ENCODE peak calls at places on chromosomes 7 and 10, in six cellular contexts. P is heart right ventricle, Q is left ventricle myocardium inferior, T is neural progenitor cell, Z is suprapubic skin, R is prostate gland. W is an unnamed sample. For H3K4me1, the result is how much of the 10 kb centered on the place peaks cover.

GRCh38 chr10:100146875-100147665 is 38.8 kb downstream of the ERLIN1 start:
- DNase-seq in P (no peak), Q (no peak), T (no peak), Z (no peak), R (no peak), W (no peak)

GRCh38 chr7:116829051-116829450 is 33.3 kb upstream of the CAPZA2 start:
- DNase-seq in P (no peak), Q (no peak), T (no peak), Z (no peak), R (no peak), W (no peak)

GRCh38 chr10:55374060-55374459 is 573.0 kb upstream of the PCDH15 start:
- DNase-seq in P (peak), Q (peak), T (no peak), Z (no peak), R (no peak), W (no peak)

GRCh38 chr10:11009471-11010308 is 8.0 kb upstream of the CELF2 start:
- DNase-seq in P (no peak), Q (no peak), T (no peak), Z (no peak), R (no peak), W (no peak)

GRCh38 chr7:7702826-7703225 is 15.6 kb downstream of the RPA3 start:
- DNase-seq in P (no peak), Q (no peak), T (no peak), Z (no peak), R (no peak), W (no peak)

GRCh38 chr7:16929146-16929762 is 47.5 kb upstream of the AGR3 start:
- DNase-seq in P (no peak), Q (no peak), T (no peak), Z (no peak), R (no peak), W (no peak)

GRCh38 chr7:41114166-41114565 is 588.7 kb downstream of the INHBA start:
- DNase-seq in P (no peak), Q (no peak), T (no peak), Z (no peak), R (no peak), W (no peak)

GRCh38 chr10:2202401-2202800 is 465.1 kb upstream of the ADARB2 start:
- DNase-seq in P (no peak), Q (no peak), T (peak), Z (no peak), R (no peak), W (no peak)

GRCh38 chr10:34280599-34281374 is 534.3 kb downstream of the PARD3 start:
- DNase-seq in P (peak), Q (no peak), T (peak), Z (no peak), R (peak), W (no peak)

DNA sequence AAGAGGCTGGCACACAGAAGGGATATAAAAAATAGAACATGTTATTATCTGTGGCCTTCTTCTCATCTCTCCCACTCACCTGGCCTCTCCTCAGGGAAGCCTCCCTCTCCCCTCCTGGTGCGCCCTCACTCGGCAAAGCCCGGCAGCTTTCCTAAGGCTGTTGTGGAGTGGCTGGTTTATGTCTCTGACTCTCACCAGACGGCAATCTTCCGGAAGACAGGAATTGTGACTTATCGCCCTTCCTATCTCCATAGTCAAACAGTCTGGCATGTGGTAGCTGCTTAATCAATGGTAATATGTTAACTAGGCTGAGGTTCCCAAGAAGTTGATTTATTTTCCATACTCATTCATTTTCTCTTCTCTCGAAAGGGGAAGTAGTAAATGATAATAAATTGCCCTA is 78.7 kb downstream of the ATXN7L1 start:
- DNase-seq in P (no peak), Q (no peak), T (no peak), Z (no peak), R (no peak), W (no peak)
- H3K4me1 ChIP-seq in P (under half), Q (under half), T (under half), Z (under half), R (under half), W (under half)

GRCh38 chr7:42869131-42870020 is 42.5 kb downstream of the C7orf25 start:
- DNase-seq in P (no peak), Q (no peak), T (no peak), Z (no peak), R (peak), W (no peak)
- TF ChIP-seq CTCF in P (no peak), Q (no peak), T (no peak), Z (no peak), R (no peak), W (no peak)

DNA sequence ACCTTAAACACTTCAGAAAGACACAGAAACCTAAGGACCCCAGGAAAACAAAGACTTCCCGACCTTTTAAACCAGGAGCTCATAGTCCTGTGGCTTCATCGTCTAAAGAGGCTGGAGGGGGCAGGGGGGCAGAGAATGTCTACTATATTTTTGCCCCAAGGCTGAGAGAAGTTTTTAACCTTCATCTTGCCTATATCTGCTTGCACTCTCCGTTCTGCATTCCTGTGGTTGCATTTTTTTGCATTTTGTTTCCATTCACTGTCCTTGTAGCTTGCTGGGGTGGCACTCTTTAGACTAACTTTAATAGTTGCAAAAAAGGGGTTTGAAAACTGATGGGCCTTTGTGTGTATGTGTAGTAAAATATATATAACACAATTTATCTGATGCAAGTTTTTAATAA is 23.7 kb downstream of the PRKAR2B start:
- DNase-seq in P (no peak), Q (no peak), T (no peak), Z (no peak), R (no peak), W (no peak)
- H3K4me1 ChIP-seq in P (under half), Q (under half), T (under half), Z (under half), R (under half), W (under half)

GRCh38 chr10:119640875-119641526 is 10.2 kb upstream of the BAG3 start:
- DNase-seq in P (no peak), Q (no peak), T (no peak), Z (no peak), R (no peak), W (no peak)

GRCh38 chr10:119644994-119645393 is 6.2 kb upstream of the BAG3 start:
- DNase-seq in P (no peak), Q (no peak), T (no peak), Z (no peak), R (no peak), W (no peak)

GRCh38 chr10:119644215-119644826 is 6.9 kb upstream of the BAG3 start:
- DNase-seq in P (no peak), Q (no peak), T (peak), Z (no peak), R (no peak), W (no peak)

GRCh38 chr10:119642556-119643111 is 8.5 kb upstream of the BAG3 start:
- DNase-seq in P (no peak), Q (no peak), T (no peak), Z (no peak), R (no peak), W (no peak)

DNA sequence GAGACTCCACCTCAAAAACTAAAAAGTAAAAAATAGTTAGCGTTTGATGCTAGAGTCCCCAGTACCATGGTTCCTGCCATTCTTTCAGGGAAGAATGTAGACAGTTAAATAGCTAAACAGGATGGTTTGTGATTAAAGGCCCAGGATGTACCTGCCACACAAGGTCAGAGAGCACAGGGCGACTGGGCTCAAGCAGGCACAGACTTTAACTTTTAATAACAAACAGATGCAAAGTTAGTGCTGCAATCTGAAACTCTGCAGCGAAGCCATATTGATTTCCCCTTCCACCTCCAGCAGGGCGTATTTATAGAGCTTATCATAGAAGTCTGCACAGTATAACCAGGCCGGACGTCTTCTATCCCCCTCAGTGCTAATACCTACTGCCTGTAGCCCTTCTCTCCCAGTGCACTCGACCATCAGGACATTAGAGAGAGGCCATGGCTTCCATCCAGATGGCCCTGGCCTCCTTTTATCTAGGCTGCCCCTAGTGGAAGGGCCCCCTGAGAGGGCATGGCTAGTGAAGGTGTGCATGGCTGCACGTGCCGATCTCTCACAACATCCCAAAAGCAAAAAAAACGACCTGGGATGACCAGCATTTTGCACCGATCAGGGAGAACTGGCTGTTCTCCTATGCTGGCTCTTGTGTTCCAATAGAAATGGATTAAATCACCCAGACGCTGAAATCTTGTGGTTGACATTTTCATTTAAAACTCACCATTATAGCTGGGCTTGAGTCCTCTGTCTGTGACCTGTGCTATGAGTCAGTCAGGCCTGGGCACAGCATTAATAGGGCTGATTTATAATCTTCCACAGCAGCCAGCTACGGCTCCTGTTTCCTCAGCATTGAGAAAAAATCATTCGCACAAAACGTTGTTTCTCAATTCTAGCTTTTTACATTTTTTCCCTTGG is 7.6 kb upstream of the BAG3 start:
- DNase-seq in P (no peak), Q (no peak), T (no peak), Z (no peak), R (no peak), W (no peak)
- TF ChIP-seq CTCF in P (no peak), Q (no peak), T (no peak), Z (no peak), R (no peak), W (no peak)

W was measured in colonic mucosa.